ENCODE peak calls at places on chromosomes 5 and 9, in five cellular contexts. V is H9, Y is neuronal stem cell, X is IMR-90, I is H1. G is an unnamed sample.

GRCh38 chr5:42813533-42813932 is 1.8 kb upstream of the SELENOP start:
- DNase-seq in V (peak; percentile 81), Y (peak; percentile 72), X (no peak), I (peak; percentile 67), G (peak; percentile 97)

GRCh38 chr9:33125871-33126822 is 41.0 kb downstream of the B4GALT1 start:
- DNase-seq in V (no peak), Y (no peak), X (peak; percentile 65), I (no peak), G (no peak)

GRCh38 chr5:125342938-125343401 is 596.5 kb upstream of the ZNF608 start:
- DNase-seq in V (no peak), Y (no peak), X (peak; percentile 84), I (no peak), G (no peak)

GRCh38 chr5:78537821-78538220 is 110.8 kb downstream of the LHFPL2 start:
- DNase-seq in V (no peak), Y (no peak), X (peak; percentile 68), I (no peak), G (peak; percentile 71)

GRCh38 chr9:133948138-133948537 is 44.0 kb downstream of the VAV2 start:
- DNase-seq in V (no peak), Y (no peak), X (no peak), I (no peak), G (no peak)

GRCh38 chr5:108003178-108003577 is 332.4 kb upstream of the EFNA5 start:
- DNase-seq in V (no peak), Y (no peak), X (peak; percentile 61), I (no peak), G (no peak)

GRCh38 chr5:151030377-151030776 is 10.0 kb downstream of the GPX3 start:
- DNase-seq in V (no peak), Y (no peak), X (no peak), I (no peak), G (no peak)

GRCh38 chr5:66223637-66224036 is 79.5 kb downstream of the SREK1 start:
- DNase-seq in V (no peak), Y (no peak), X (no peak), I (no peak), G (peak; percentile 62)

GRCh38 chr5:155616779-155617392 is 603.3 kb downstream of the KIF4B start:
- DNase-seq in V (peak; percentile 71), Y (peak; percentile 52), X (no peak), I (peak; percentile 13), G (peak; percentile 58)

GRCh38 chr9:68560131-68560844 is 19.6 kb upstream of the TMEM252 start:
- DNase-seq in V (peak; percentile 86), Y (no peak), X (peak; percentile 84), I (peak; percentile 54), G (peak; percentile 88)

GRCh38 chr5:113084402-113085083 is 107.9 kb downstream of the DCP2 start:
- DNase-seq in V (no peak), Y (no peak), X (no peak), I (no peak), G (no peak)

GRCh38 chr9:22210262-22210661 is 201.2 kb upstream of the CDKN2B start:
- DNase-seq in V (no peak), Y (no peak), X (no peak), I (no peak), G (no peak)

GRCh38 chr5:81513982-81514381 is 120.0 kb upstream of the ACOT12 start:
- DNase-seq in V (no peak), Y (no peak), X (peak; percentile 10), I (no peak), G (no peak)

GRCh38 chr5:44727100-44727499 is 81.6 kb upstream of the MRPS30 start:
- DNase-seq in V (no peak), Y (no peak), X (no peak), I (no peak), G (no peak)
- H3K9ac ChIP-seq in V (no peak overlapping the region), Y (no peak overlapping the region), X (no peak overlapping the region), I (no peak overlapping the region), G (no peak overlapping the region)

GRCh38 chr5:54401515-54401914 is 54.0 kb upstream of the HSPB3 start:
- DNase-seq in V (no peak), Y (no peak), X (no peak), I (no peak), G (no peak)
- H2AK5ac ChIP-seq in V (no peak overlapping the region), Y (no peak overlapping the region), X (no peak overlapping the region), I (no peak overlapping the region), G (no peak overlapping the region)

GRCh38 chr9:37337301-37337905 is 85.1 kb upstream of the GRHPR start:
- DNase-seq in V (no peak), Y (no peak), X (no peak), I (no peak), G (no peak)

GRCh38 chr9:37336150-37336549 is 86.3 kb upstream of the GRHPR start:
- DNase-seq in V (no peak), Y (no peak), X (no peak), I (no peak), G (no peak)

GRCh38 chr9:37339945-37340344 is 82.6 kb upstream of the GRHPR start:
- DNase-seq in V (no peak), Y (no peak), X (no peak), I (no peak), G (peak; percentile 2)

GRCh38 chr9:37340961-37341360 is 81.5 kb upstream of the GRHPR start:
- DNase-seq in V (no peak), Y (no peak), X (no peak), I (no peak), G (no peak)

DNA sequence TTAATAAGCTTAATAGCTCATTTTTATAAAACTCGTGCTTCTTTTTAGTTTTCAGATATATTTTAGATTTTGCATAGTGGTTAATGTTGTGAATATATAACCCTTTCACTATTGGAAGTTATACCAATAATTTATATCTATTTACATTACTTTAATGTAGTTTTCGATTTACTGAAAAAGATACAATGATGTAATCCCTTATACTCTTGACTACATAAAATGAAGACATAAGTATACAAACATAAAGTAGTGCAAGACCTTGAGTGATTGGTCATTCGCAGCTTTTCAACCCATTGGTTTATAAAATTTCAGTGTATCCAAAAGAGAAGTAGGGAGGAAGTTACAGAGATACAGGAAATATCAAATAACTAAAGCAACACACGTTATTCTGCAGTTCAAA is 84.3 kb upstream of the GRHPR start:
- DNase-seq in V (no peak), Y (no peak), X (no peak), I (no peak), G (no peak)
- H3K9ac ChIP-seq in V (no peak overlapping the region), Y (no peak overlapping the region), X (no peak overlapping the region), I (no peak overlapping the region), G (no peak overlapping the region)

GRCh38 chr5:119355244-119355635 is 579 bp upstream of the TNFAIP8 start:
- DNase-seq in V (peak; percentile 78), Y (no peak), X (no peak), I (peak; percentile 21), G (peak; percentile 88)
- H2AK5ac ChIP-seq in V (no peak overlapping the region), Y (no peak overlapping the region), X (no peak overlapping the region), I (no peak overlapping the region), G (no peak overlapping the region)

DNA sequence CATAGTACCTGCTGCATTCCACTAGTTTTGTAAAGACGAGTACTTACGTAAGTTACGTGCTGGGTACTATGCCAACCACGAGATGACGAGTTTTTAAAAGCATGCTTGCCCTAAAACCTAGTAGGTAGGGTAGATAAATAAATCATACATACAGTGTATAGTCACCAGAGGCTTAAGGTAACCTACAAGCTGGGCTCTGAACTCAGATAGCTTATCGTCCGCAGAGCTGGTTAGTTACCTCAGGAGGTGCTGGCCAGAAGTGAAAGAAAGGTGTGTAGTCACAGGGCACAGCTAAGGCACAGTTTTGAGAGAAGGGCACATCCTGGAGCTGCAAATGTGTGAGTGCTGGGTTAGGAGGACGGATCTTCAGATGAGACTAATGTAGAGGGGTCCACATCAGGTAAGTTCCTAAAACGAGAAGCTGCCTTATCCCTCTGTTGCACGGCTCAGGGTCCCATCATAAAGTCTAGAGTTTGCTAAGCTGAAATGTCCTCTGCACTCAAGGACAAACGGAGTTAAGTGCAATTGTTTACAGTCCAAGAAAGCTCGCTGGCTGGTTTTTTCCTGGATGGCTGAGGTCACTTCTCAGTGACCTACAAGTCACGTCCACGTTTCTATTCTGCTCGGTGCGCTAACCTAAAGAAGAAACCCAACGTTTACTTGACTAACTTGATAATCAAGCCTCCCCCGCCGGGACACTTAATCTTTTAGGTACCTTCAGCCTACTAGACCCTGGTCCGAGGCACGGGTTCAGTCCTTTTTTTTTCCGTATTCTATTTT is 1.1 kb upstream of the SNX24 start:
- DNase-seq in V (no peak), Y (no peak), X (no peak), I (no peak), G (peak; percentile 30)
- H3K9ac ChIP-seq in V (peak overlapping the region; percentile 65), Y (no peak overlapping the region), X (peak overlapping the region; percentile 50), I (peak overlapping the region; percentile 72), G (peak overlapping the region; percentile 81)

GRCh38 chr5:7871560-7872113 is 2.7 kb downstream of the MTRR start:
- DNase-seq in V (no peak), Y (no peak), X (no peak), I (no peak), G (no peak)

GRCh38 chr5:7872517-7873149 is 3.7 kb downstream of the MTRR start:
- DNase-seq in V (no peak), Y (no peak), X (peak; percentile 45), I (no peak), G (no peak)

GRCh38 chr5:7875151-7875550 is 6.2 kb downstream of the MTRR start:
- DNase-seq in V (no peak), Y (no peak), X (no peak), I (no peak), G (no peak)

GRCh38 chr5:7874639-7875038 is 5.7 kb downstream of the MTRR start:
- DNase-seq in V (no peak), Y (no peak), X (no peak), I (no peak), G (no peak)

DNA sequence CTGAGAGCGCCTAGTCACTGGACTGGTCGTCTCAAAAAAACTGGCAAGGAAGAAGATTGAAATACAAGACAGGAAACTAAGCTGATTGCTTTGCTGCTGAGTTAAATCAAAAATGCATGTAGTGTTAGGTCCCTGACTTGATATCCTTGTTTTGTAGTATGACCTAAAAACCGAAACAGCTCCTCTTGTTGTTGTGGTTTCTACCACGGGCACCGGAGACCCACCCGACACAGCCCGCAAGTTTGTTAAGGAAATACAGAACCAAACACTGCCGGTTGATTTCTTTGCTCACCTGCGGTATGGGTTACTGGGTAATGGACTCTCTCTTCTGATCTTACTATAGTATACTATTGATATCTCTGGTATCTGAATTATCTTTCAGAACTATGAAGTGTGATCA is 4.3 kb downstream of the MTRR start:
- DNase-seq in V (no peak), Y (no peak), X (no peak), I (no peak), G (no peak)
- H2AK5ac ChIP-seq in V (no peak overlapping the region), Y (no peak overlapping the region), X (no peak overlapping the region), I (no peak overlapping the region), G (no peak overlapping the region)

GRCh38 chr5:10701567-10702039 is 59.4 kb downstream of the DAP start:
- DNase-seq in V (no peak), Y (peak; percentile 24), X (peak; percentile 71), I (no peak), G (peak; percentile 59)

GRCh38 chr5:10703676-10704075 is 57.4 kb downstream of the DAP start:
- DNase-seq in V (no peak), Y (no peak), X (no peak), I (no peak), G (no peak)

GRCh38 chr5:10702040-10702629 is 58.9 kb downstream of the DAP start:
- DNase-seq in V (no peak), Y (no peak), X (peak; percentile 98), I (no peak), G (no peak)

GRCh38 chr5:10704949-10705621 is 55.9 kb downstream of the DAP start:
- DNase-seq in V (no peak), Y (no peak), X (peak; percentile 86), I (no peak), G (peak; percentile 58)

GRCh38 chr5:10702911-10703491 is 58.0 kb downstream of the DAP start:
- DNase-seq in V (no peak), Y (no peak), X (peak; percentile 80), I (no peak), G (peak; percentile 87)
- H3K9ac ChIP-seq in V (no peak overlapping the region), Y (no peak overlapping the region), X (no peak overlapping the region), I (no peak overlapping the region), G (no peak overlapping the region)

GRCh38 chr5:138241688-138242547 is 28.8 kb upstream of the CDC23 start:
- DNase-seq in V (peak; percentile 57), Y (peak; percentile 39), X (no peak), I (no peak), G (peak; percentile 43)
- H2AK5ac ChIP-seq in V (no peak overlapping the region), Y (no peak overlapping the region), X (no peak overlapping the region), I (no peak overlapping the region), G (no peak overlapping the region)